ENCODE peak calls at places on chromosomes 5 and 9, in five cellular contexts. M is GM06990, H is dorsolateral prefrontal cortex, C is kidney epithelial cell, P is heart right ventricle. T is an unnamed sample.

GRCh38 chr5:10856646-10857332 is 95.8 kb upstream of the DAP start:
- DNase-seq in M (peak), H (peak), C (peak), P (peak), T (peak)

GRCh38 chr5:150517272-150518152 is 9.6 kb downstream of the NDST1 start:
- DNase-seq in M (no peak), H (no peak), C (no peak), P (peak), T (peak)

GRCh38 chr5:139140631-139141071 is 57.5 kb downstream of the SIL1 start:
- DNase-seq in M (no peak), H (peak), C (no peak), P (no peak), T (peak)

GRCh38 chr5:136191304-136192014 is 1.5 kb downstream of the SMIM32 start:
- DNase-seq in M (no peak), H (no peak), C (no peak), P (no peak), T (peak)

GRCh38 chr5:90981821-90982220 is 401.3 kb downstream of the ARRDC3 start:
- DNase-seq in M (no peak), H (no peak), C (no peak), P (no peak), T (no peak)

GRCh38 chr9:107246259-107247254 is 36.5 kb upstream of the RAD23B start:
- DNase-seq in M (no peak), H (no peak), C (no peak), P (no peak), T (peak)

GRCh38 chr5:175347027-175347426 is 97.0 kb downstream of the DRD1 start:
- DNase-seq in M (no peak), H (no peak), C (peak), P (no peak), T (peak)

GRCh38 chr9:7534211-7534935 is 265.2 kb downstream of the DMAC1 start:
- DNase-seq in M (no peak), H (no peak), C (no peak), P (no peak), T (no peak)

GRCh38 chr9:115116620-115117284 is 1.2 kb downstream of the TNC start:
- DNase-seq in M (no peak), H (no peak), C (no peak), P (no peak), T (no peak)

DNA sequence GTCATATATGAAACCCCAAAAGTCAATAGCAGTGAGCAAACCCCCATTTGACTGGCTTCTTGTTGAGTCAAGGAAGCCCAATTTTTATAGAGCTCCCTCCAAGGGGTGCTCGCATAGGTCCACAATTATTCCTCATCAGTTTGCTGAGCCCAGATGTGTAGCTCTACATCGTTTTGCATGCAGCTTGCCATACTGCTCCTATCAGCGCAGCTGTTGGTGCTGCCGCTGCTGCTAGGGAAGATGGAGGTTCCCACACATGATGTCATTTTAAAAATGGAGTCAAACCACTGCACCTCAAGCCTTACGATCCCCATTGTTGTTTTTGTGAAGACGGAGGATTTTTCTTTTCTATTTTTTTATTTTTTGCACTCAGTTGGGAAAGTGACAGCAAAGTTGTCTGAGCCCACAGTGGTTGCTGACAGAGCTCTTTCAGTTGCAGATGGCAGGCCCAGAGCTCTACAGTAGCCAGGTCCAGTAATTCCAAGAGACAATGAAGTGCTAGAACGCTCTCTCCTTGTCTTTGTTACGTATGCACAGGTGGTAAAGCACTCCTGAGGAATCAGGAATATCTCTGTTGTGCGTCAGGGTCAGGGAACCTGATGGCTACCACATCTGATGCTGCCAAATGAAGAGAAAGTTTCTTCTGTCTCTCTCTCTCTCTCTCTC is 23.2 kb upstream of the C5orf63 start:
- DNase-seq in M (no peak), H (no peak), C (no peak), P (no peak), T (no peak)
- H3K4me3 ChIP-seq in M (no peak), H (no peak), C (no peak), P (no peak), T (no peak)

GRCh38 chr5:115209279-115209678 is 39.6 kb upstream of the TRIM36 start:
- DNase-seq in M (peak), H (peak), C (no peak), P (no peak), T (no peak)

DNA sequence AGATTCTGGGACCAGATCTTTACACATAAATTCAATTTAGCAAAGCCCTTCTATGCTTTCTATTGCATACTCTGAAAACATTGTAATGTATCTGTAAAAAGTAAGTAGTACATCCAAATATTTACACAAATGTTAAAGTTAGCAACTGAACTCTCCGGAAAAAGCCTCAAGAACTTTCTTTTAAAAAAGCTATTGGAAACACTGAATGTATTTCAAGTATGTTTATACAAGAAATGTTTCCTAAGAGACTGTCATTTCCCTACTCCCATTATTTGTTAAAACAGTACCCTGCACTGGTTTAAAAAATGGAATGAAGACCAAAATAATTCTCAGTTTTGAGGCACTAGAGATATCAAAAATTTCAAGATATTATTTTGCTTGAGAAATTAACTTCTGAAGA is 44.8 kb upstream of the TRIM36 start:
- DNase-seq in M (no peak), H (no peak), C (no peak), P (no peak), T (no peak)
- H3K4me3 ChIP-seq in M (no peak), H (no peak), C (no peak), P (no peak), T (no peak)

GRCh38 chr5:59125961-59126360 is 543.1 kb downstream of the RAB3C start:
- DNase-seq in M (no peak), H (no peak), C (no peak), P (no peak), T (peak)

GRCh38 chr5:59123595-59124561 is 541.0 kb downstream of the RAB3C start:
- DNase-seq in M (no peak), H (no peak), C (no peak), P (no peak), T (no peak)

GRCh38 chr5:59124983-59125960 is 542.4 kb downstream of the RAB3C start:
- DNase-seq in M (no peak), H (no peak), C (no peak), P (no peak), T (no peak)

GRCh38 chr5:59128646-59129290 is 545.9 kb downstream of the RAB3C start:
- DNase-seq in M (no peak), H (no peak), C (no peak), P (no peak), T (no peak)

GRCh38 chr5:59126665-59127354 is 543.9 kb downstream of the RAB3C start:
- DNase-seq in M (no peak), H (no peak), C (no peak), P (no peak), T (peak)
- H3K4me3 ChIP-seq in M (no peak), H (peak), C (no peak), P (peak), T (peak)

GRCh38 chr5:154608531-154609011 is 130.5 kb upstream of the HAND1 start:
- DNase-seq in M (no peak), H (no peak), C (no peak), P (no peak), T (no peak)

GRCh38 chr5:154607746-154608145 is 129.7 kb upstream of the HAND1 start:
- DNase-seq in M (no peak), H (no peak), C (no peak), P (no peak), T (no peak)

GRCh38 chr5:154611341-154611767 is 133.3 kb upstream of the HAND1 start:
- DNase-seq in M (peak), H (no peak), C (no peak), P (no peak), T (no peak)

GRCh38 chr5:154612666-154613065 is 134.6 kb upstream of the HAND1 start:
- DNase-seq in M (no peak), H (no peak), C (no peak), P (no peak), T (no peak)

DNA sequence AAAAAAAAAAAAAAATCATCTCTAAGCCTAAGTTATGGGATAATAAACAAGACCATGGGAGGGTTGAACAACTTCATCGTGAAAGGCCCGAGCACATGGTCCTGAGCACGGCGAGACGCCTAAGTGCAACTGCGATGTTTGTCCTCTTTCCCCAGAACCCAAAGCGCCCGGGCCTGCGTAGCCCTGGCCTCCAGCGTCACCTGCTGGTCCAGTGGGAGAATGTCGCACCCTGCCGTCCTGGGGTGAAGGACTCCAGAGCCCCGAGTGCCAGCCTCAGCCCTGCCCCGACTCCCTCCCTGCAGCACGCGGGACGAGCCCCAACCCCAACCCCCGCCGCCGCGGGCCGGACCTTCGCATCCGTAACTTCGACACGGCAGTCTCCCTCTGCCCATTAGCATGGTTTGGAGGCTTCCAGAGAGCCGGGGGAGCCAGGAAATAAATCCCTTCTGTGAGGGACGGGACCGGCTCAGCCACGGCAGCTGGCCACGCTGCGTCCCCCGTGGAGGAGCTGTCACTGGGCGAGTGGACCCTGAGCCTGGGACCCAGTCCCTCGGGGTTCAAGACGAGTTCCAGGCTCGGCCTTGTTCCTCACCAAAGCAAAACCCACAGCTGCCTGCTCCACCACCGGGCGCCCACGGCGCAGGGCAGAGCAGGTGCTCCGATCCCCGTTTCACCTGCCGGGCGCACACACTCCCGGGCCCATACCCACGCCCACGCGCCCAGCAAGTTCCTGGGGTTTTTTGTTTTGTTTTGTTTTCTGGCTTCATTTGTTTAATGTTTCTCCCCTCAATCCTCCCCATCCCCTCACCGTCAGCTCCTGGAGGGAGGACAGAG is 132.5 kb upstream of the HAND1 start:
- DNase-seq in M (peak), H (peak), C (peak), P (peak), T (peak)
- H3K4me3 ChIP-seq in M (peak), H (peak), C (peak), P (peak), T (peak)

GRCh38 chr9:95103385-95104087 is 214.0 kb downstream of the FANCC start:
- DNase-seq in M (no peak), H (no peak), C (no peak), P (peak), T (no peak)
- H3K4me3 ChIP-seq in M (no peak), H (no peak), C (no peak), P (no peak), T (no peak)

GRCh38 chr9:111393971-111394370 is 63.9 kb upstream of the OR2K2 start:
- DNase-seq in M (no peak), H (no peak), C (no peak), P (no peak), T (no peak)
- H3K4me3 ChIP-seq in M (no peak), H (no peak), C (no peak), P (no peak), T (no peak)

DNA sequence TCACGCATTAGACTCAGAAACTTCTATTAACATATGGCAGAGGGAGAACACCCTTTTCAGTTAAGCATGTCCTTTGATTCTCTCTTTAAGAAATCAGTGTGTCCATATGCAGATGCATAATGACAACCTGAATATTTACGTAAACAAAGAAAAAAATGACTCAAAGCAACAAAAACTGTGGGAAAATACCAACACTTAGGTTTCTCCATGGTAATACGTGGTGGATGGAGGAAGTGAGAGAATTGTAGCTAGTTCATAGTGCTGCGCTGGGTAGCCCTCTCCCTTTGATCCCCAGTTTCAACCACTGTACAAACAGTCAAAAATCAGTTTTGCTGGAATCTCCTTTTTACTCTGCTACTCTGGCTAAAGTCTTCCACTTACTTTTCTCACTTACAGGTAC is 2.0 kb upstream of the MAP3K1 start:
- DNase-seq in M (no peak), H (no peak), C (no peak), P (no peak), T (no peak)
- H3K4me3 ChIP-seq in M (no peak), H (peak), C (no peak), P (no peak), T (no peak)